ENCODE peak calls at places on chromosomes 16 and 17, in five cellular contexts. E is hypothalamus, G is endothelial cell of umbilical vein, L is RWPE1, T is GM12891. Q is an unnamed sample.

GRCh38 chr17:64334851-64335250 is 55.8 kb downstream of the PECAM1 start:
- DNase-seq in E (no peak), G (no peak), L (no peak), T (no peak), Q (no peak)

GRCh38 chr17:46135126-46135812 is 58.0 kb downstream of the KANSL1 start:
- DNase-seq in E (no peak), G (no peak), L (no peak), T (no peak), Q (no peak)

GRCh38 chr17:79707441-79707850 is 23.3 kb upstream of the ENPP7 start:
- DNase-seq in E (no peak), G (no peak), L (no peak), T (no peak), Q (no peak)

GRCh38 chr17:933168-934083 is 46.1 kb downstream of the NXN start:
- DNase-seq in E (no peak), G (peak; percentile 94), L (peak; percentile 92), T (no peak), Q (peak; percentile 95)

GRCh38 chr16:85429776-85430522 is 183.2 kb upstream of the GSE1 start:
- DNase-seq in E (no peak), G (no peak), L (no peak), T (no peak), Q (no peak)

GRCh38 chr16:624522-625401 is 6.0 kb upstream of the WFIKKN1 start:
- DNase-seq in E (no peak), G (no peak), L (no peak), T (no peak), Q (no peak)

GRCh38 chr17:82898976-82899514 is 59.2 kb upstream of the ZNF750 start:
- DNase-seq in E (no peak), G (no peak), L (no peak), T (no peak), Q (no peak)

GRCh38 chr16:715448-716249 is 731 bp downstream of the METRN start:
- DNase-seq in E (no peak), G (no peak), L (no peak), T (no peak), Q (peak; percentile 37)

GRCh38 chr17:27560668-27561067 is 70.3 kb upstream of the LGALS9 start:
- DNase-seq in E (no peak), G (no peak), L (no peak), T (no peak), Q (peak; percentile 42)

Q was measured in dermis blood vessel endothelial cell.